ENCODE peak calls at places on chromosomes 13 and 19, in four cellular contexts. S, K, J and R are unnamed samples.

GRCh38 chr19:4662020-4662695 is 8.0 kb downstream of the MYDGF start:
- DNase-seq in K (no peak), J (no peak), S (no peak), R (no peak)

GRCh38 chr13:52949044-52949443 is 79.6 kb upstream of the OLFM4 start:
- DNase-seq in S (no peak), J (no peak), K (no peak), R (no peak)

GRCh38 chr19:47013041-47013517 is 6.6 kb upstream of the NPAS1 start:
- DNase-seq in S (peak; percentile 84), K (peak; percentile 84), J (peak; percentile 86), R (peak; percentile 18)

GRCh38 chr13:75861786-75862185 is 225.7 kb downstream of the LMO7 start:
- DNase-seq in J (no peak), K (no peak), S (no peak), R (no peak)

GRCh38 chr13:74414458-74414857 is 280.3 kb upstream of the KLF12 start:
- DNase-seq in S (no peak), K (no peak), J (no peak), R (no peak)

GRCh38 chr13:98436379-98436909 is 140.5 kb downstream of the STK24 start:
- DNase-seq in S (no peak), J (no peak), K (no peak), R (no peak)

GRCh38 chr19:373391-374182 is 29.0 kb upstream of the MIER2 start:
- DNase-seq in S (peak; percentile 15), J (no peak), K (peak; percentile 60), R (no peak)

GRCh38 chr13:106182404-106182803 is 353.1 kb downstream of the EFNB2 start:
- DNase-seq in K (no peak), S (no peak), J (no peak), R (peak; percentile 82)

GRCh38 chr19:1411255-1412191 is 4.1 kb downstream of the DAZAP1 start:
- DNase-seq in K (no peak), J (no peak), S (peak; percentile 98), R (no peak)

GRCh38 chr13:86892330-86892729 is 778.8 kb upstream of the SLITRK5 start:
- DNase-seq in J (no peak), K (no peak), S (no peak), R (no peak)

GRCh38 chr13:23623394-23623793 is 53.2 kb downstream of the TNFRSF19 start:
- DNase-seq in J (no peak), K (no peak), S (no peak), R (no peak)

GRCh38 chr13:35293579-35293978 is 182.9 kb downstream of the MAB21L1 start:
- DNase-seq in K (no peak), S (no peak), J (no peak), R (no peak)

GRCh38 chr19:18637644-18638630 is 1.1 kb downstream of the KLHL26 start:
- DNase-seq in K (no peak), S (no peak), J (no peak), R (no peak)

GRCh38 chr13:30892966-30893365 is 13.1 kb upstream of the MEDAG start:
- DNase-seq in S (no peak), K (peak; percentile 86), J (peak; percentile 74), R (no peak)

GRCh38 chr19:41893899-41894298 is 10.9 kb downstream of the ARHGEF1 start:
- DNase-seq in J (peak; percentile 38), K (no peak), S (no peak), R (no peak)

GRCh38 chr13:110705356-110705825 is 525 bp downstream of the CARS2 start:
- DNase-seq in J (no peak), K (no peak), S (no peak), R (no peak)

GRCh38 chr13:36148436-36148835 is 17.3 kb upstream of the DCLK1 start:
- DNase-seq in J (no peak), S (no peak), K (no peak), R (no peak)

GRCh38 chr19:6260912-6261636 is 18.7 kb downstream of the MLLT1 start:
- DNase-seq in J (peak; percentile 59), S (no peak), K (no peak), R (no peak)

GRCh38 chr19:19464339-19465098 is 50.8 kb downstream of the TSSK6 start:
- DNase-seq in J (peak; percentile 83), K (no peak), S (no peak), R (no peak)

GRCh38 chr13:43596924-43597598 is 189.7 kb downstream of the ENOX1 start:
- DNase-seq in K (no peak), S (no peak), J (no peak), R (no peak)

GRCh38 chr19:14654786-14655185 is 19.9 kb downstream of the ADGRE3 start:
- DNase-seq in K (no peak), S (no peak), J (no peak), R (no peak)

GRCh38 chr19:47819841-47820244 is 1.9 kb upstream of the CRX start:
- DNase-seq in K (no peak), J (peak; percentile 95), S (no peak), R (no peak)

GRCh38 chr19:19214892-19215291 is 3.1 kb downstream of the NCAN start:
- DNase-seq in K (no peak), S (no peak), J (peak; percentile 87), R (peak; percentile 13)

GRCh38 chr19:5397804-5398692 is 57.2 kb upstream of the ZNRF4 start:
- DNase-seq in J (peak; percentile 96), S (no peak), K (no peak), R (no peak)

GRCh38 chr19:32200312-32201038 is 144.9 kb upstream of the ZNF507 start:
- DNase-seq in J (no peak), S (peak; percentile 58), K (no peak), R (no peak)

GRCh38 chr19:33683881-33684549 is 62.3 kb downstream of the CHST8 start:
- DNase-seq in K (no peak), S (no peak), J (peak; percentile 94), R (no peak)

GRCh38 chr19:47157455-47158321 is 27.1 kb downstream of the SAE1 start:
- DNase-seq in J (peak; percentile 62), S (no peak), K (peak; percentile 73), R (peak; percentile 75)

GRCh38 chr19:9313756-9314155 is 4.1 kb upstream of the ZNF699 start:
- DNase-seq in S (no peak), K (no peak), J (no peak), R (no peak)

GRCh38 chr13:28716511-28716910 is 2.3 kb downstream of the SLC46A3 start:
- DNase-seq in S (no peak), K (peak; percentile 66), J (no peak), R (no peak)

GRCh38 chr13:39035799-39036198 is 2.1 kb downstream of the PROSER1 start:
- DNase-seq in K (no peak), J (no peak), S (no peak), R (no peak)

GRCh38 chr13:41013834-41014233 is 5.3 kb downstream of the ELF1 start:
- DNase-seq in S (no peak), J (no peak), K (no peak), R (no peak)

GRCh38 chr19:46603752-46604241 is 2.7 kb downstream of the CALM3 start:
- DNase-seq in K (peak; percentile 61), J (no peak), S (no peak), R (no peak)

GRCh38 chr13:50955212-50955611 is 45.6 kb downstream of the RNASEH2B start:
- DNase-seq in S (no peak), J (no peak), K (no peak), R (no peak)

GRCh38 chr19:20661150-20661819 is at the start of gene ZNF626:
- DNase-seq in S (peak; percentile 98), K (peak; percentile 98), J (peak; percentile 99), R (peak; percentile 92)

DNA sequence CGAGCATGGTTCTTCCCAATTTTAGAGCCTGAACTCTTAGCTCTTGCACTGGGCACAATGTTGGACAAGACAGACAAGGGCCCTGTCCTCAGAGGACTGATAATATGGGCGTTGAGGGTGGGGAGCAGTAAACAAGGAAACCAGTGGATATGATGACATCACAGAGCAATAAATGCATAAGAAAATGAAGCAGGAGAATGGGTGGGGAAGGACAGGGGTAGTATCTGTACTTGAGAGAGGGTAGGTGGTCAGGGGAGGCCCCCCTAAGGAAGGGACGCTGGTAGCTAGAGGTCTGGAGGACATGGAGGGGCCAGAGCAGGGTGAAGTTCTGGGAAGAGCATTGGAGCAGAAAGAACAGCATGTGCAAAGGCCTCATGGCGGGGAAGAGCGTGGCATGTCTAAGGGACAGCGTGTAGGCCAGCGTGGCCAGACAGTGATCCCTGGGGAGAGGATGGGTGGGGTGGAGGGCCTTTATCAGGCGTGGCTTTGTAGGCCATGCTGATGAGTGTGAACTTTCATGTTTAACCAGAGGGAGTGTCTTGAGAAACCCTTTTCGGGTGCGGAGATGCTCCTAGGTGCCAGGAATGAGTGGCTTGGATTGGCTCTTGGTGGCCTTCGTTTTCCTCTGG is 15.1 kb upstream of the ZNF536 start:
- DNase-seq in S (no peak), K (peak; percentile 34), J (no peak), R (no peak)
- TF ChIP-seq CTCF in S (no peak), K (no peak), J (no peak), R (no peak)

GRCh38 chr19:10898633-10899032 is 27.3 kb downstream of the CARM1 start:
- DNase-seq in S (no peak), K (no peak), J (no peak), R (no peak)
- H3K4me3 ChIP-seq in S (no peak overlapping the region), K (no peak overlapping the region), J (no peak overlapping the region), R (no peak overlapping the region)

GRCh38 chr13:113742445-113743120 is 16.4 kb upstream of the TMEM255B start:
- DNase-seq in S (no peak), J (no peak), K (no peak), R (no peak)

GRCh38 chr13:113741101-113741731 is 17.8 kb upstream of the TMEM255B start:
- DNase-seq in S (no peak), J (no peak), K (no peak), R (no peak)

GRCh38 chr13:113740661-113741060 is 18.4 kb upstream of the TMEM255B start:
- DNase-seq in J (no peak), K (no peak), S (no peak), R (no peak)

GRCh38 chr13:113743366-113744195 is 15.4 kb upstream of the TMEM255B start:
- DNase-seq in J (no peak), S (no peak), K (no peak), R (no peak)

GRCh38 chr13:113742000-113742441 is 17.0 kb upstream of the TMEM255B start:
- DNase-seq in S (no peak), J (peak; percentile 53), K (no peak), R (no peak)
- TF ChIP-seq CTCF in S (no peak), J (peak; percentile 49), K (no peak), R (peak; percentile 26)

DNA sequence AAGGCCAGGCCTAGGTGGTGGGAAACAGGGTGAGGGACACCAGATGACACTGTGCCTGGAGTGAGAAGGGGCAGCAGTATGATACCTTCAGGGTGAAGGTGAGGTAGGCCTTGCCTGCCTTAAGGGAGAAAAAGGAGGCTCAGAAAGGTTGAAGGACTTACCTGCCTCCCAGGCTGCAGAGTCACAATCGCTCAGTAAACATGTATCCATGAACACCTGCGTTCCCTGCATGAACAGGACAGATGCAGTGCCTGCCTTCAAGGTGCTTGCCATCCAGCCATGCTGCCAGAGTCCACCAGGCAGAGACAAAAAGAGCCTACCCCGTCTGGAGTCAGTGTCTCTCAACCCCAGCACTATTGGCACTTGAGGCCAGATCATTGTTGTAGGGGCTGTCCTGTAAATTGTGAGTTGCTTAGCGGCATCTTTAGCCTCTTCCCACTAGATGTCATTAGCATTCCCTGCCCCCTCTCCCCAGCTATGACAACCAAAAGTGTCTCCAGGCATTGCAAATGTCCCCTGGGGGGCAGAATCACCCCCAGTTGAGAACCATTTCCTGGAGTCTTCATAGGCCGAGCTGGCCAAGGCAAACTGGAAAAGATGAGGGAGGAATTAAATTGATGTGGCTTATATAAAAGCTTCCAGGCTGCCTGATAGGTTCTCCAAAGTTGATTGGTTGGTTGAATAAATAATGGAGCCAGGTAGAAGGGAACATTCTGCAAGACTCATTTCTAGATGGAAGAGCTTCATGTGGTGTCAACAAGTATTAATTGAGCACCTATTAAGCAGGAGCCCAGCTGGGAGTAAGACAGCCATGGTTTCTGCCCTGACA is 1.7 kb downstream of the MAP3K10 start:
- DNase-seq in J (no peak), S (no peak), K (no peak), R (no peak)
- H3K4me3 ChIP-seq in J (peak overlapping the region; percentile 97), S (peak overlapping the region; percentile 92), K (peak overlapping the region; percentile 75), R (peak overlapping the region; percentile 92)